ENCODE peak calls at places on chromosomes 16 and 17, in nine cellular contexts. S is body of pancreas, G is ovary, W is AG09309, N is AG04450, X is Caco-2, V is cardiac fibroblast, O is fibroblast of the aortic adventitia, J is NB4. M is an unnamed sample.
A peak's percentile ranks its signal among the peaks of the same experiment; 100 is the strongest.

GRCh38 chr17:68627956-68628355 is 26.8 kb upstream of the FAM20A start:
- DNase-seq in O (no peak), N (no peak), G (no peak), J (no peak), S (no peak), V (no peak), W (no peak), X (no peak), M (no peak)

GRCh38 chr17:35540589-35541404 is 3.3 kb upstream of the SLFN12L start:
- DNase-seq in V (peak; percentile 68), X (no peak), S (no peak), G (no peak), J (peak; percentile 82), W (peak; percentile 8), N (no peak), O (peak; percentile 53), M (peak; percentile 25)

GRCh38 chr16:50531901-50532300 is 16.3 kb upstream of the NKD1 start:
- DNase-seq in X (no peak), S (no peak), J (no peak), W (no peak), O (no peak), N (no peak), V (no peak), G (no peak), M (no peak)

GRCh38 chr16:932831-933330 is 37.9 kb downstream of the LMF1 start:
- DNase-seq in S (no peak), O (no peak), G (no peak), J (no peak), X (no peak), W (no peak), N (no peak), V (no peak), M (no peak)

GRCh38 chr17:31381165-31381668 is 10.3 kb upstream of the RAB11FIP4 start:
- DNase-seq in X (no peak), J (no peak), V (no peak), O (no peak), W (no peak), N (no peak), S (no peak), G (no peak), M (no peak)

GRCh38 chr16:49514391-49514980 is 140.9 kb downstream of the C16orf78 start:
- DNase-seq in O (no peak), G (no peak), X (no peak), J (no peak), V (no peak), W (no peak), S (no peak), N (no peak), M (no peak)

GRCh38 chr16:67881557-67882220 is 3.0 kb upstream of the NRN1L start:
- DNase-seq in W (no peak), O (no peak), G (no peak), N (no peak), X (no peak), V (no peak), S (no peak), J (no peak), M (no peak)

GRCh38 chr16:87380875-87381274 is 2.7 kb downstream of the FBXO31 start:
- DNase-seq in O (peak; percentile 59), X (peak; percentile 35), V (peak; percentile 47), S (no peak), J (no peak), G (peak; percentile 1), N (no peak), W (no peak), M (peak; percentile 36)

GRCh38 chr17:8799851-8800212 is 667 bp upstream of the MFSD6L start:
- DNase-seq in S (peak; percentile 41), V (no peak), X (no peak), N (no peak), G (no peak), J (no peak), O (no peak), W (no peak), M (no peak)

DNA sequence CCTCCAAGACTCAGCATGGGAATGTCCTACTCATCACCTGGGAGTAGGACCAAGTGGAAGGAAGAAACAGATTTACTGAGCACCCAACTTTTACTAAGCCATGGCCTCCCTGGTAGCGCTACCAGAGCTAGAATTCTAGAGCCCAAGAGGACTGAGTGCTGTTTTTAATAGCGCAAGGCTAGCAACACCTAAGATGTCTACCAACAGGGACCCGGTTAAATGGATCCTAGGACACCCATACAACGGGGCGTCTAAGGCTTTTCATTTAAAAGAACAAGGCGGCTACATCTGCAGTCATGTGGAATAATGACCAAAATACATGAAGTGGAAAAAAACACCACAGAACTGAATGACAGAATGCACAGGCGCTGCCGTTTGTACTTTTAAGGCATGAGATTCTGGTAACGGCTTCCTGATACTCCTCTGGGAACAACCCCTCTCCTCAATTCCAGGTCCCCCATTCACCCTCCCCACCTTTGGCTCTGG is 5.1 kb downstream of the GGA2 start:
- DNase-seq in O (no peak), W (no peak), S (no peak), J (no peak), X (no peak), N (no peak), V (no peak), G (no peak), M (no peak)
- H3K4me3 ChIP-seq in O (no peak overlapping the region), W (no peak overlapping the region), S (no peak overlapping the region), J (no peak overlapping the region), X (no peak overlapping the region), N (no peak overlapping the region), V (no peak overlapping the region), G (no peak overlapping the region), M (no peak overlapping the region)

DNA sequence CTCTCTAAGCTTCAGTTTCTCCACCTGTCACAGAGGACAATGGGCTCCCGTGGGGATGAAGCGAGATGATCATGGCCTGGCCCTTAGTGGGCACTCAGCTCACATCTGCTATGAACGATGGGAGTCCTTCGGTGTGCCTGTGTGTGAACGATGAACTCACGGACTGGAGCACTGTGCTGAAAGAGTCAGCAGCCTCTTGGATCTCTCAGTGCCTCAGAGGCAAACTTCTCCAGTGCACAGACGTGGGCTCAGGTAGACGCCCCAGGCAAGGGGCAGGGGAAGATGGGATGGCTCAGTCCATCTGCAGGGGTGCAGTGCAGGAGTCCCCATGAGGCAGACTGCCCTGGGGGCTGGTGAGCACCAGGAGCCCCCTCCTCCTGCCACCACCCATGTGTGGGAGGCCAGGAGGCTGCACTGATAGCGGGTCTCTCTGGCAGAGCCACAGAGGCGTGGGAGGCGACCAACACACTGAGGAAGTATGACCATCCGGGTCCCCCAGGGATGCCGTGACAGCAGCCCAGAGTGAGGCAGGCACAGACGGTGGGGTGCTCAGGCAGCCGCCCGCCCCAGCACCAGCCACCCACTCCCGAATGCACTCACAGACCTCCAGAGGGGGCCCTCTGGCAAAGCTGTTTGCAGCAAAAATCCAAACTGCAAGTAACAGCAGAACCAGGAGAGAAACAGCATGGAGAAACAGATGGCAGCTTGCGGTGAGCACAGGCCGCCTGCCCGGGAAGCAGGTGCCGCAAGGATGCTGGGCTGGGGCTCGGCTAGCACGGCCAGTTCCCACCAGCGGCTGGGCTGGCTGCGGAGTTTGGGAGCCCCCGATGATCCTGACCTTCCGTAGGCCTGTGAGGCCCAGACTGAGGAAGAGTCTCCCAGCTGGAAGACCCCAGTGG is 82.7 kb downstream of the RPH3AL start:
- DNase-seq in S (no peak), N (no peak), J (peak; percentile 93), G (no peak), X (no peak), W (no peak), V (no peak), O (no peak), M (no peak)
- TF ChIP-seq CTCF in S (no peak), N (no peak), J (peak; percentile 29), G (no peak), X (no peak), W (no peak), V (no peak), O (no peak), M (no peak)

GRCh38 chr16:14198012-14198411 is 126.9 kb downstream of the MRTFB start:
- DNase-seq in S (no peak), J (no peak), G (no peak), X (no peak), W (no peak), V (no peak), O (no peak), N (no peak), M (no peak)
- H3K4me3 ChIP-seq in S (no peak overlapping the region), J (no peak overlapping the region), G (no peak overlapping the region), X (no peak overlapping the region), W (no peak overlapping the region), V (no peak overlapping the region), O (no peak overlapping the region), N (no peak overlapping the region), M (no peak overlapping the region)

GRCh38 chr17:2266045-2266864 is 37.3 kb downstream of the SMG6 start:
- DNase-seq in S (no peak), X (no peak), N (no peak), J (no peak), G (no peak), O (no peak), V (no peak), W (no peak), M (no peak)

GRCh38 chr17:2259769-2260536 is 43.6 kb downstream of the SMG6 start:
- DNase-seq in N (no peak), J (peak; percentile 7), X (no peak), S (no peak), G (no peak), V (peak; percentile 38), W (no peak), O (peak; percentile 45), M (peak; percentile 91)

GRCh38 chr17:2263183-2263954 is 40.2 kb downstream of the SMG6 start:
- DNase-seq in X (no peak), V (peak; percentile 63), W (no peak), G (no peak), J (no peak), S (no peak), N (no peak), O (peak; percentile 76), M (no peak)

GRCh38 chr17:2264023-2264860 is 39.3 kb downstream of the SMG6 start:
- DNase-seq in J (no peak), G (no peak), V (peak; percentile 33), N (no peak), S (no peak), W (no peak), O (peak; percentile 58), X (no peak), M (no peak)

DNA sequence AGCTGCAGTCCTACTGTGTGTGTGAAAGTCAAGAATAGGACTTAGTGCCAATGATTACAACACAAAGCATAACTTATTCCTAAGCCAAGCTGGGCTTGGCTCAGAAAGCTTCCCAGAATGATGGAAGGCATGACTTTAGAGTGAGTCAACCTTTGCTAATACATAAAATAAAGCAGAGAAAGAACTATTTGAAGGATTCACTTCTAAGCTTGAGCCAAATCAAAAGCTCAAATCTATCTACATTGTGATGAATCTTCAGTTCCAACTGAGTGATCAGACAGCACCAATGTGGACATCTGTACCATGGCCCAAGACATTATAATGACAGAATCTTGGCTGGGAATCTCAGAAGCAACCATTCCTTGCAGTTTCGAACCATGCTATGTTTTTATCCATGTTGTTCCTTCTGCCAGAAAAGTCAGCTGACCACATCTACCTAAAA is 41.4 kb downstream of the SMG6 start:
- DNase-seq in N (peak; percentile 46), O (peak; percentile 91), G (no peak), W (no peak), X (no peak), V (peak; percentile 91), J (no peak), S (no peak), M (peak; percentile 90)
- TF ChIP-seq CTCF in N (no peak), O (no peak), G (no peak), W (no peak), X (no peak), V (no peak), J (no peak), S (no peak), M (no peak)

DNA sequence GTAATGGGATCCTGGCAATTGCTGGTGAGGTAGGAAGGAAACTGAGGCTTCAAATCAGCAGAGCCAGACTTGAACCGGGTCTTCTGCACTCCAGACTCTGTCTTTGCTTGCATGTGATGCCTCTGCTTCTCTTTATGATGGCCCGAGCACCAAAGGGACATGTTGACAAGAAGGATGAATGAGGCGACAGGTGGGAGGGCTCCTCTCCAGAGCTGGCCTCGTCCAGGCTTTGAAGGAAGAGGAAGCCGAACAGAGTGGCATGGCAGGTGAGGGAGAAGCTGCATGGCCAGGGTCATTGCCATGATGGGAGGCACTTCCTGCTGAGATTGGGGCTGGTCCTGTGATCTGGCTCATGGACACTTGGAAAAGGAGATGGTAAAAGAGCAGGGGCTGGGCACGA is 40.8 kb downstream of the AKAP1 start:
- DNase-seq in N (no peak), J (no peak), S (no peak), X (no peak), G (no peak), W (no peak), V (no peak), O (no peak), M (no peak)
- H3K4me3 ChIP-seq in N (no peak overlapping the region), J (no peak overlapping the region), S (no peak overlapping the region), X (no peak overlapping the region), G (no peak overlapping the region), W (no peak overlapping the region), V (no peak overlapping the region), O (no peak overlapping the region), M (no peak overlapping the region)

M was measured in AG10803.